ENCODE peak calls at places on chromosome 1, in six cellular contexts. One of them, this sample, is unnamed.

GRCh38 chr1:22876359-22877111 is 96.1 kb downstream of the LACTBL1 start:
- DNase-seq in breast epithelium: no peak
- DNase-seq in A549: no peak
- DNase-seq in heart left ventricle: no peak
- DNase-seq in BE2C: peak; percentile 27
- DNase-seq in CD8-positive, alpha-beta T cell: no peak
- DNase-seq in this sample: no peak

GRCh38 chr1:163337631-163338030 is 15.9 kb downstream of the NUF2 start:
- DNase-seq in breast epithelium: no peak
- DNase-seq in A549: no peak
- DNase-seq in heart left ventricle: no peak
- DNase-seq in BE2C: no peak
- DNase-seq in CD8-positive, alpha-beta T cell: no peak
- DNase-seq in this sample: peak; percentile 30

GRCh38 chr1:58717979-58718378 is 18.1 kb upstream of the MYSM1 start:
- DNase-seq in breast epithelium: no peak
- DNase-seq in A549: no peak
- DNase-seq in heart left ventricle: no peak
- DNase-seq in BE2C: no peak
- DNase-seq in CD8-positive, alpha-beta T cell: peak; percentile 13
- DNase-seq in this sample: peak; percentile 34

GRCh38 chr1:5990913-5991783 is 1.1 kb downstream of the NPHP4 start:
- DNase-seq in breast epithelium: no peak
- DNase-seq in A549: no peak
- DNase-seq in heart left ventricle: peak; percentile 78
- DNase-seq in BE2C: peak; percentile 65
- DNase-seq in CD8-positive, alpha-beta T cell: peak; percentile 37
- DNase-seq in this sample: peak; percentile 58

GRCh38 chr1:244104309-244105060 is 53.4 kb downstream of the ZBTB18 start:
- DNase-seq in breast epithelium: no peak
- DNase-seq in A549: peak; percentile 38
- DNase-seq in heart left ventricle: no peak
- DNase-seq in BE2C: no peak
- DNase-seq in CD8-positive, alpha-beta T cell: no peak
- DNase-seq in this sample: peak; percentile 88

GRCh38 chr1:206000641-206001339 is 2.4 kb downstream of the RAB7B start:
- DNase-seq in breast epithelium: no peak
- DNase-seq in A549: no peak
- DNase-seq in heart left ventricle: no peak
- DNase-seq in BE2C: no peak
- DNase-seq in CD8-positive, alpha-beta T cell: no peak
- DNase-seq in this sample: no peak

GRCh38 chr1:233909195-233909594 is 4.7 kb downstream of the SLC35F3 start:
- DNase-seq in breast epithelium: peak; percentile 44
- DNase-seq in A549: peak; percentile 94
- DNase-seq in heart left ventricle: no peak
- DNase-seq in BE2C: no peak
- DNase-seq in CD8-positive, alpha-beta T cell: no peak
- DNase-seq in this sample: no peak

GRCh38 chr1:66733348-66734017 is 18.8 kb upstream of the DYNLT5 start:
- DNase-seq in breast epithelium: no peak
- DNase-seq in A549: peak; percentile 1
- DNase-seq in heart left ventricle: no peak
- DNase-seq in BE2C: no peak
- DNase-seq in CD8-positive, alpha-beta T cell: no peak
- DNase-seq in this sample: no peak

GRCh38 chr1:116957646-116958045 is 43.9 kb upstream of the CD101 start:
- DNase-seq in breast epithelium: no peak
- DNase-seq in A549: no peak
- DNase-seq in heart left ventricle: no peak
- DNase-seq in BE2C: no peak
- DNase-seq in CD8-positive, alpha-beta T cell: no peak
- DNase-seq in this sample: no peak
- H3K4me3 ChIP-seq in breast epithelium: no peak overlapping the region
- H3K4me3 ChIP-seq in A549: no peak overlapping the region
- H3K4me3 ChIP-seq in heart left ventricle: no peak overlapping the region
- H3K4me3 ChIP-seq in BE2C: no peak overlapping the region
- H3K4me3 ChIP-seq in CD8-positive, alpha-beta T cell: no peak overlapping the region
- H3K4me3 ChIP-seq in this sample: no peak overlapping the region

GRCh38 chr1:192543445-192543844 is 32.1 kb upstream of the RGS1 start:
- DNase-seq in breast epithelium: no peak
- DNase-seq in A549: no peak
- DNase-seq in heart left ventricle: no peak
- DNase-seq in BE2C: no peak
- DNase-seq in CD8-positive, alpha-beta T cell: no peak
- DNase-seq in this sample: no peak

GRCh38 chr1:192550922-192551534 is 24.5 kb upstream of the RGS1 start:
- DNase-seq in breast epithelium: no peak
- DNase-seq in A549: peak; percentile 7
- DNase-seq in heart left ventricle: no peak
- DNase-seq in BE2C: no peak
- DNase-seq in CD8-positive, alpha-beta T cell: no peak
- DNase-seq in this sample: peak; percentile 78

GRCh38 chr1:192544983-192545393 is 30.6 kb upstream of the RGS1 start:
- DNase-seq in breast epithelium: no peak
- DNase-seq in A549: no peak
- DNase-seq in heart left ventricle: no peak
- DNase-seq in BE2C: no peak
- DNase-seq in CD8-positive, alpha-beta T cell: no peak
- DNase-seq in this sample: peak; percentile 37

GRCh38 chr1:192546596-192547199 is 28.9 kb upstream of the RGS1 start:
- DNase-seq in breast epithelium: no peak
- DNase-seq in A549: no peak
- DNase-seq in heart left ventricle: no peak
- DNase-seq in BE2C: no peak
- DNase-seq in CD8-positive, alpha-beta T cell: no peak
- DNase-seq in this sample: no peak

GRCh38 chr1:192545781-192546521 is 29.6 kb upstream of the RGS1 start:
- DNase-seq in breast epithelium: no peak
- DNase-seq in A549: no peak
- DNase-seq in heart left ventricle: no peak
- DNase-seq in BE2C: no peak
- DNase-seq in CD8-positive, alpha-beta T cell: no peak
- DNase-seq in this sample: no peak
- TF ChIP-seq CTCF in breast epithelium: no peak
- TF ChIP-seq CTCF in A549: no peak
- TF ChIP-seq CTCF in heart left ventricle: no peak
- TF ChIP-seq CTCF in BE2C: no peak
- TF ChIP-seq CTCF in CD8-positive, alpha-beta T cell: no peak
- TF ChIP-seq CTCF in this sample: no peak

DNA sequence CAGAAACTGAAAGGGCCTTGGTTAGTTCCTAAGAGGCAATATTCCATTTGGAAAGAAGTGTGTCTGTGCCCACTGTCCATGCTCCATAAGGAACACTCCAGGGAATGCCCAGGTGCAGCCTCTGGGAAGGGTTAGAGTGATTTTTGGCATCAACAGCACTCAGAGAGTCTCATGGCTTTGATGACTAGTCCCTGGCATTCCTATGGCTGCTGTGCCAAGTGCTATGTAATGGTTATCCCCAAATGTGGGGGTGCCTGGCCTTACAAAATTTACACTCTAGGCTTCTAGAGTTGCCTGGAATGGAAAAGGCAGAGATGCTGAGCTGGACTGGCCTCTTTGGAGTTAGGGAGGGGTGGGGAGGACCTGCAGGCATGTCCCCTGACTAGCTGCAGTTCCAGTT is 75.0 kb upstream of the BCAR3 start:
- DNase-seq in breast epithelium: no peak
- DNase-seq in A549: no peak
- DNase-seq in heart left ventricle: no peak
- DNase-seq in BE2C: no peak
- DNase-seq in CD8-positive, alpha-beta T cell: no peak
- DNase-seq in this sample: peak; percentile 48
- H3K4me3 ChIP-seq in breast epithelium: no peak overlapping the region
- H3K4me3 ChIP-seq in A549: no peak overlapping the region
- H3K4me3 ChIP-seq in heart left ventricle: no peak overlapping the region
- H3K4me3 ChIP-seq in BE2C: no peak overlapping the region
- H3K4me3 ChIP-seq in CD8-positive, alpha-beta T cell: no peak overlapping the region
- H3K4me3 ChIP-seq in this sample: no peak overlapping the region

DNA sequence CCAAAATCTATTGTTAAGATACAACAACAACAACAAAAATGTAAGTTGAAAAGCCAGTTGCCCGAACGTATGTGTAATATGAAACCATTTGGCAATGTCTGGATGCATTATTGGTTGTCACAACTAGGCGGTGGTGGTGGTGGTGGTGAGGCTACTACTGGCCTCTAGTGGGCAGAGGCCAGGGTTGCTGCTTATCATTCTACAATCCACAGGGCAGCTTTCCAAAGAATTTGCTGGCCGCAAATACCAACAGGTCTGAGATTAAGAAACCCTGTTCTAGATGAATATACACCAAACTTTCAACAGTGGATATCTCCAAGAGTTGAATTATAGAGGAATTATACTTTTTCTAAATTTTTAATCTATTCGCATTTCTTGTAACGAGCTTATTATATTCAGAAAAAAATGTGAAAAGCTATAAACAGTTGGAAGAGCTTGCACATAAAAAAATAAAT is 26.8 kb upstream of the ZNF697 start:
- DNase-seq in breast epithelium: no peak
- DNase-seq in A549: no peak
- DNase-seq in heart left ventricle: no peak
- DNase-seq in BE2C: no peak
- DNase-seq in CD8-positive, alpha-beta T cell: no peak
- DNase-seq in this sample: no peak
- TF ChIP-seq CTCF in breast epithelium: no peak
- TF ChIP-seq CTCF in A549: no peak
- TF ChIP-seq CTCF in heart left ventricle: no peak
- TF ChIP-seq CTCF in BE2C: no peak
- TF ChIP-seq CTCF in CD8-positive, alpha-beta T cell: no peak
- TF ChIP-seq CTCF in this sample: no peak

GRCh38 chr1:24493785-24494184 is 8.9 kb upstream of the RCAN3 start:
- DNase-seq in breast epithelium: no peak
- DNase-seq in A549: no peak
- DNase-seq in heart left ventricle: no peak
- DNase-seq in BE2C: no peak
- DNase-seq in CD8-positive, alpha-beta T cell: no peak
- DNase-seq in this sample: no peak

GRCh38 chr1:24487455-24487854 is 15.2 kb upstream of the RCAN3 start:
- DNase-seq in breast epithelium: no peak
- DNase-seq in A549: no peak
- DNase-seq in heart left ventricle: no peak
- DNase-seq in BE2C: no peak
- DNase-seq in CD8-positive, alpha-beta T cell: no peak
- DNase-seq in this sample: no peak

GRCh38 chr1:24490101-24490781 is 12.4 kb upstream of the RCAN3 start:
- DNase-seq in breast epithelium: no peak
- DNase-seq in A549: no peak
- DNase-seq in heart left ventricle: no peak
- DNase-seq in BE2C: no peak
- DNase-seq in CD8-positive, alpha-beta T cell: no peak
- DNase-seq in this sample: no peak

GRCh38 chr1:24489674-24490073 is 13.0 kb upstream of the RCAN3 start:
- DNase-seq in breast epithelium: no peak
- DNase-seq in A549: no peak
- DNase-seq in heart left ventricle: no peak
- DNase-seq in BE2C: no peak
- DNase-seq in CD8-positive, alpha-beta T cell: no peak
- DNase-seq in this sample: no peak

GRCh38 chr1:24491577-24492360 is 10.9 kb upstream of the RCAN3 start:
- DNase-seq in breast epithelium: no peak
- DNase-seq in A549: peak; percentile 3
- DNase-seq in heart left ventricle: no peak
- DNase-seq in BE2C: no peak
- DNase-seq in CD8-positive, alpha-beta T cell: no peak
- DNase-seq in this sample: peak; percentile 37
- H3K4me3 ChIP-seq in breast epithelium: no peak overlapping the region
- H3K4me3 ChIP-seq in A549: no peak overlapping the region
- H3K4me3 ChIP-seq in heart left ventricle: no peak overlapping the region
- H3K4me3 ChIP-seq in BE2C: no peak overlapping the region
- H3K4me3 ChIP-seq in CD8-positive, alpha-beta T cell: no peak overlapping the region
- H3K4me3 ChIP-seq in this sample: peak overlapping the region; percentile 36

This sample was measured in foreskin fibroblast.